ENCODE peak calls at places on chromosomes 12 and 14, in nine cellular contexts. L is AG04450, F is ovary, D is PC-9, I is Calu3, U is hepatocyte, B is IMR-90, K is choroid plexus epithelial cell, H is HFFc6. W is an unnamed sample.

GRCh38 chr12:123491056-123491455 is 33.1 kb downstream of the SNRNP35 start:
- DNase-seq in L (no peak), F (no peak), D (no peak), I (no peak), U (no peak), B (no peak), K (no peak), H (no peak), W (no peak)

GRCh38 chr12:64526859-64527258 is 74.9 kb downstream of the TBK1 start:
- DNase-seq in L (no peak), F (no peak), D (no peak), I (no peak), U (no peak), B (no peak), K (peak; percentile 58), H (no peak), W (no peak)

GRCh38 chr12:87444039-87444438 is 585.2 kb downstream of the C12orf50 start:
- DNase-seq in L (no peak), F (no peak), D (no peak), I (peak; percentile 48), U (no peak), B (peak; percentile 1), K (no peak), H (no peak), W (no peak)

GRCh38 chr12:58425481-58426392 is 484.4 kb downstream of the ATP23 start:
- DNase-seq in L (peak; percentile 82), F (peak; percentile 57), D (peak; percentile 53), I (peak; percentile 62), U (peak; percentile 67), B (peak; percentile 94), K (peak; percentile 94), H (peak; percentile 92), W (no peak)

GRCh38 chr14:64684091-64684490 is 20.1 kb upstream of the PLEKHG3 start:
- DNase-seq in L (peak; percentile 42), F (peak; percentile 85), D (no peak), I (no peak), U (peak; percentile 62), B (peak; percentile 73), K (peak; percentile 40), H (no peak), W (no peak)

GRCh38 chr12:96483116-96483515 is 6.3 kb upstream of the CFAP54 start:
- DNase-seq in L (no peak), F (no peak), D (no peak), I (no peak), U (no peak), B (no peak), K (no peak), H (no peak), W (no peak)

GRCh38 chr12:74401035-74401434 is 136.6 kb upstream of the ATXN7L3B start:
- DNase-seq in L (no peak), F (no peak), D (no peak), I (no peak), U (no peak), B (no peak), K (no peak), H (no peak), W (no peak)

GRCh38 chr14:69170848-69171247 is 17.9 kb upstream of the DCAF5 start:
- DNase-seq in L (no peak), F (no peak), D (no peak), I (no peak), U (no peak), B (peak; percentile 17), K (no peak), H (peak; percentile 17), W (no peak)

GRCh38 chr14:61003571-61003970 is 22.5 kb downstream of the SLC38A6 start:
- DNase-seq in L (no peak), F (no peak), D (no peak), I (no peak), U (no peak), B (peak; percentile 23), K (peak; percentile 65), H (peak; percentile 38), W (no peak)

DNA sequence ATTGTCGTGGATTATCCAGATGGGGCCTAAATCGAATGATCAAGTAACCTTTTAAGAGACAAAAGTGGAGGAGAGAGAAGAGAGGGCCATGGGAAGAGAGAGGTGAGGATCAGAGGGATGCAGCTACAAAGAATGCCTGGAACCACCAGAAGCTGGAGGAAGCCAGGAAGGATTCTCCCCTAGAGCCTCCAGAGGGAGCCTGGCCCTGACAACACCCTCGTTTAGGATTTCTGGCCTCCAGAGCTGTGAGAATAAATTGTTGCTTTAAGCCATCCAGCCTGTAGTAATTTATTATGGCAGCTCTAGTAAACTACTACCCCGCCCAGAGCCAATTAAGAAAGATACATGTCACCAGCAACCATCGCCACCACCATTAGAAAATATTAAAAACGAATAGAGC is 46.2 kb upstream of the GSC start:
- DNase-seq in L (no peak), F (no peak), D (no peak), I (no peak), U (no peak), B (no peak), K (no peak), H (no peak), W (no peak)
- TF ChIP-seq CTCF in L (no peak), F (no peak), D (no peak), I (no peak), U (peak; percentile 24), B (no peak), K (peak; percentile 3), H (no peak), W (peak; percentile 9)

GRCh38 chr12:100359822-100360221 is 2.9 kb downstream of the SLC17A8 start:
- DNase-seq in L (no peak), F (no peak), D (no peak), I (peak; percentile 30), U (peak; percentile 18), B (peak; percentile 9), K (peak; percentile 41), H (no peak), W (no peak)

GRCh38 chr12:100364334-100364733 is 7.5 kb downstream of the SLC17A8 start:
- DNase-seq in L (no peak), F (no peak), D (no peak), I (no peak), U (no peak), B (no peak), K (no peak), H (no peak), W (no peak)

GRCh38 chr12:100368066-100368465 is 11.2 kb downstream of the SLC17A8 start:
- DNase-seq in L (no peak), F (no peak), D (no peak), I (no peak), U (no peak), B (no peak), K (no peak), H (no peak), W (no peak)

GRCh38 chr12:100360450-100360849 is 3.6 kb downstream of the SLC17A8 start:
- DNase-seq in L (no peak), F (no peak), D (no peak), I (no peak), U (no peak), B (no peak), K (no peak), H (no peak), W (no peak)

DNA sequence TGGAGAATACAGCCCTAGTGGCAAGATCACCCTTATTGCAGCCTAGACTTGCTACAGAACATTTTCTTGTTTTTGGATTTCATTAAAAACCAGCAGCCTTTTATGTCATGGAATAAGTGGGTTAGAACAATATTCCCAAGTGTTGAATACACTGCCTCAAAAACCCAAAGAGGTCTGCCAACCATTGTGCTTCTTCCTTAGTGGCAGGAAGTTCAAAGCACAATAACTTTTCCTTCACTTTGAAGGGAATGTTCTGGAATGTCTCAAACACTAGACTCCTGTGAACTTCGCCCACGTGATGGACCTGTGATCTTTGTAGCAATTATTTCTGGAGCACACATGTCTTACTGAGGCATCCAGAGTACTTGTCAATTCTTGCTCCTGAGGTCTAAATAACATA is 8.5 kb downstream of the SLC17A8 start:
- DNase-seq in L (no peak), F (no peak), D (no peak), I (no peak), U (no peak), B (no peak), K (no peak), H (no peak), W (no peak)
- TF ChIP-seq CTCF in L (no peak), F (no peak), D (no peak), I (no peak), U (no peak), B (no peak), K (no peak), H (no peak), W (no peak)

GRCh38 chr12:130742716-130743115 is 26.6 kb upstream of the RIMBP2 start:
- DNase-seq in L (no peak), F (no peak), D (no peak), I (no peak), U (no peak), B (no peak), K (no peak), H (no peak), W (no peak)
- TF ChIP-seq CTCF in L (no peak), F (no peak), D (no peak), I (no peak), U (no peak), B (no peak), K (no peak), H (no peak), W (no peak)

GRCh38 chr14:106207316-106207715 is 680.9 kb downstream of the TMEM121 start:
- DNase-seq in L (no peak), F (no peak), D (no peak), I (no peak), U (no peak), B (no peak), K (no peak), H (no peak), W (no peak)

GRCh38 chr14:106208794-106209193 is 682.4 kb downstream of the TMEM121 start:
- DNase-seq in L (no peak), F (no peak), D (no peak), I (no peak), U (no peak), B (no peak), K (no peak), H (no peak), W (no peak)

GRCh38 chr14:106209745-106210144 is 683.4 kb downstream of the TMEM121 start:
- DNase-seq in L (no peak), F (no peak), D (no peak), I (no peak), U (no peak), B (no peak), K (no peak), H (no peak), W (no peak)

GRCh38 chr14:106211489-106211888 is 685.1 kb downstream of the TMEM121 start:
- DNase-seq in L (no peak), F (no peak), D (no peak), I (no peak), U (no peak), B (no peak), K (no peak), H (no peak), W (no peak)

GRCh38 chr14:106210650-106211049 is 684.3 kb downstream of the TMEM121 start:
- DNase-seq in L (no peak), F (no peak), D (no peak), I (no peak), U (no peak), B (no peak), K (no peak), H (no peak), W (no peak)
- TF ChIP-seq CTCF in L (no peak), F (no peak), D (no peak), I (no peak), U (no peak), B (no peak), K (no peak), H (no peak), W (no peak)

GRCh38 chr12:6667559-6668210 is 4.8 kb upstream of the ING4 start:
- DNase-seq in L (no peak), F (no peak), D (peak; percentile 18), I (peak; percentile 33), U (peak; percentile 54), B (no peak), K (no peak), H (no peak), W (no peak)
- TF ChIP-seq CTCF in L (no peak), F (no peak), D (peak; percentile 59), I (peak; percentile 16), U (peak; percentile 22), B (no peak), K (peak; percentile 43), H (no peak), W (peak; percentile 44)